ENCODE peak calls at places on chromosome 20, in seven cellular contexts. P is right lobe of liver, A is neural progenitor cell, W is small intestine, I is tibial artery, H is aorta, R is stomach. E is an unnamed sample. For H3K4me1 and H3K36me3, the result is how much of the 10 kb centered on the place peaks cover.

GRCh38 chr20:42483694-42484303 is 705.9 kb downstream of the PTPRT start:
- DNase-seq in W (peak), P (no peak), R (no peak), I (no peak), A (peak), H (no peak), E (no peak)

GRCh38 chr20:7629880-7630279 is 310.4 kb downstream of the HAO1 start:
- DNase-seq in R (no peak), W (no peak), I (no peak), A (no peak), H (no peak), P (no peak), E (no peak)

GRCh38 chr20:10034717-10035571 is at the start of gene ANKEF1:
- DNase-seq in P (peak), H (peak), W (peak), I (peak), A (peak), R (peak), E (peak)

GRCh38 chr20:2451939-2452732 is 18.5 kb downstream of the SNRPB start:
- DNase-seq in A (peak), W (peak), H (peak), P (peak), I (peak), R (peak), E (peak)

GRCh38 chr20:58277578-58278344 is 31.8 kb upstream of the RAB22A start:
- DNase-seq in W (no peak), A (no peak), H (no peak), P (no peak), I (no peak), R (no peak), E (no peak)

GRCh38 chr20:33689973-33690372 is 3.8 kb upstream of the E2F1 start:
- DNase-seq in A (no peak), H (no peak), I (no peak), R (no peak), W (no peak), P (no peak), E (no peak)

GRCh38 chr20:61499859-61500258 is 247.8 kb downstream of the CDH4 start:
- DNase-seq in I (no peak), P (no peak), A (no peak), R (no peak), H (no peak), W (no peak), E (no peak)

GRCh38 chr20:15333170-15333569 is 995.8 kb upstream of the FLRT3 start:
- DNase-seq in H (no peak), W (no peak), A (no peak), I (no peak), P (no peak), R (no peak), E (no peak)

GRCh38 chr20:39823239-39823638 is 861.1 kb downstream of the DHX35 start:
- DNase-seq in R (no peak), W (no peak), H (no peak), P (no peak), A (no peak), I (no peak), E (no peak)

GRCh38 chr20:2822073-2822472 is 5.9 kb downstream of the TMEM239 start:
- DNase-seq in H (no peak), R (no peak), A (peak), P (no peak), W (peak), I (no peak), E (no peak)

GRCh38 chr20:37852666-37853065 is 50.3 kb upstream of the VSTM2L start:
- DNase-seq in P (no peak), W (no peak), R (no peak), H (no peak), I (no peak), A (no peak), E (no peak)

GRCh38 chr20:51889466-51889865 is 87.1 kb upstream of the SALL4 start:
- DNase-seq in P (no peak), I (no peak), A (peak), R (no peak), W (no peak), H (no peak), E (peak)
- H3K4me3 ChIP-seq in P (no peak), I (no peak), A (peak), R (no peak), W (no peak), H (no peak), E (no peak)

GRCh38 chr20:50230184-50230583 is 39.6 kb downstream of the CEBPB start:
- DNase-seq in P (no peak), W (no peak), R (no peak), I (no peak), H (no peak), A (no peak), E (no peak)

GRCh38 chr20:50229156-50229605 is 38.6 kb downstream of the CEBPB start:
- DNase-seq in W (no peak), R (peak), A (no peak), H (no peak), P (no peak), I (no peak), E (no peak)

GRCh38 chr20:50224553-50225255 is 34.1 kb downstream of the CEBPB start:
- DNase-seq in I (peak), R (peak), A (no peak), H (peak), P (no peak), W (no peak), E (peak)

GRCh38 chr20:50226093-50226974 is 35.7 kb downstream of the CEBPB start:
- DNase-seq in I (peak), A (no peak), H (peak), W (no peak), R (no peak), P (peak), E (no peak)

GRCh38 chr20:50227506-50227905 is 36.9 kb downstream of the CEBPB start:
- DNase-seq in P (no peak), W (no peak), H (no peak), R (no peak), A (no peak), I (no peak), E (no peak)
- H3K4me1 ChIP-seq in P (under half), W (under half), H (under half), R (under half), A (under half), I (under half), E (under half)

DNA sequence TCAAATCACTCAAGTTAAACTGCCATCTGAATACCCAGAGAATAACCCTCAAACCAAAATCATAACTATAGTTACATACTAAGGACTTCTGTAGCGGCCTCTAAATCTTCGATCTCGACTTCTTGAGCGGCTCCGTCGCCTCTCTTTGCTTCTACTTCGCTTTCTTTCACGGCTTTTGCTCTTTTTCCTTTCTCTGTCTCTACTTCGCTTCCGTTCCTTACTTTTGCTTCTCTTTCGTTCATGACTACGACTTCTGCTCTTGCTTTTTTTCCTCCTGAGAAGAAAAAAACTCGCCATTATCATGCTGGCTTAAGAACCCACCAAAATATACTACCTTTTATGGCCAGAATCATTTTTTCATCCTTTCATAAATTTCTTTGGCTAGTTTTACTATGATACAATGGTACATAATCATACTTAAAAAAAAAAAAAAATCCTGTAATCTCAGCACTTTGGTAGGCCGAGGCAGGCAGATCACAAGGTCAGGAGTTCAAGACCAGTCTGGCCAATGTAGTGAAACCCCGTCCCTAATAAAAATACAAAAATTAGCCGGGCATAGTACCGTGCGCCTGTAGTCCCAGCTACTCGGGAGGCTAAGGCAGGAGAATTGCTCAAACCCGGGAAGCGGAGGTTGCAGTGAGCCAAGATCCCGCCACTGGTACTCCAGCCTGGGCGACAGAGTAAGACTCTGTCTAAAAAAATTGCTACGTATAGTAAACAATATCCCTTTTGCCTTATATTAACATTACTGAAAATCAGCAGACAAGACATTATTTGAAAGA is 10.0 kb downstream of the RBM39 start:
- DNase-seq in R (no peak), A (no peak), W (no peak), H (no peak), I (no peak), P (no peak), E (no peak)
- H3K36me3 ChIP-seq in R (half or more), A (half or more), W (under half), H (under half), I (half or more), P (half or more), E (half or more)

GRCh38 chr20:44584103-44584690 is 1.8 kb downstream of the PKIG start:
- DNase-seq in A (no peak), H (no peak), W (no peak), R (no peak), P (no peak), I (no peak), E (no peak)

GRCh38 chr20:44589522-44589921 is 7.1 kb downstream of the PKIG start:
- DNase-seq in A (no peak), H (no peak), P (no peak), R (no peak), W (no peak), I (no peak), E (no peak)

GRCh38 chr20:44585042-44585968 is 2.9 kb downstream of the PKIG start:
- DNase-seq in I (no peak), A (no peak), P (no peak), H (no peak), W (no peak), R (no peak), E (no peak)

GRCh38 chr20:44586986-44587980 is 4.9 kb downstream of the PKIG start:
- DNase-seq in W (no peak), I (no peak), R (no peak), H (no peak), P (no peak), A (no peak), E (no peak)

GRCh38 chr20:44586289-44586911 is 4.0 kb downstream of the PKIG start:
- DNase-seq in W (no peak), A (no peak), I (no peak), P (no peak), H (no peak), R (no peak), E (no peak)
- H3K4me3 ChIP-seq in W (no peak), A (no peak), I (no peak), P (no peak), H (peak), R (peak), E (no peak)

GRCh38 chr20:50270569-50270968 is 79.9 kb downstream of the CEBPB start:
- DNase-seq in R (no peak), I (no peak), H (peak), A (no peak), W (no peak), P (peak), E (no peak)
- H3K4me1 ChIP-seq in R (under half), I (under half), H (under half), A (under half), W (under half), P (under half), E (under half)

GRCh38 chr20:19956976-19957375 is 60.2 kb upstream of the NAA20 start:
- DNase-seq in R (no peak), I (no peak), H (no peak), A (no peak), P (no peak), W (no peak), E (no peak)

GRCh38 chr20:19958923-19959322 is 58.2 kb upstream of the NAA20 start:
- DNase-seq in I (no peak), P (no peak), H (no peak), A (no peak), R (no peak), W (no peak), E (peak)

GRCh38 chr20:19961298-19961697 is 55.9 kb upstream of the NAA20 start:
- DNase-seq in W (no peak), R (no peak), A (no peak), P (no peak), H (no peak), I (no peak), E (peak)

GRCh38 chr20:19960745-19961144 is 56.4 kb upstream of the NAA20 start:
- DNase-seq in A (no peak), R (no peak), I (no peak), W (no peak), P (no peak), H (no peak), E (no peak)

DNA sequence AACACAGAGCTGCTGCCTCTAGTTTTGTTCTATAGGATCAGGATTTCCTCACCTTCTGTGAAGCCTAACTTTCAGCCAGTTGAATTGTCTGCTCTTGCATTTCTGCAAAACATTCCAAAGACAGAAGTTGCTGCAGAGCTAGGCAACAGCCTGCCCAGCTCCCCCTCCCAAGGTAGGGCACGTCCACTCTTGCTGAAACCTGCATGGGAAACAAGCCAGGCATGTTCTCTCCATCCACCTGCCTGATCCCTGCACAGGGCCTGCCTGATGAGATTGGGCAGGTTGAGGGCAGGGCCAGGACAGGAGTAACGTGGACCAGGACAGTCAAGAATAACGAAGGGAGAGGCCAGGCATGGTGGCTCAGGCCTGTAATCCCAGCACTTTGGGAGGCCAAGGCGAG is 58.9 kb upstream of the NAA20 start:
- DNase-seq in A (no peak), R (no peak), H (no peak), W (no peak), I (no peak), P (no peak), E (no peak)
- H3K36me3 ChIP-seq in A (under half), R (half or more), H (under half), W (under half), I (under half), P (under half), E (under half)

DNA sequence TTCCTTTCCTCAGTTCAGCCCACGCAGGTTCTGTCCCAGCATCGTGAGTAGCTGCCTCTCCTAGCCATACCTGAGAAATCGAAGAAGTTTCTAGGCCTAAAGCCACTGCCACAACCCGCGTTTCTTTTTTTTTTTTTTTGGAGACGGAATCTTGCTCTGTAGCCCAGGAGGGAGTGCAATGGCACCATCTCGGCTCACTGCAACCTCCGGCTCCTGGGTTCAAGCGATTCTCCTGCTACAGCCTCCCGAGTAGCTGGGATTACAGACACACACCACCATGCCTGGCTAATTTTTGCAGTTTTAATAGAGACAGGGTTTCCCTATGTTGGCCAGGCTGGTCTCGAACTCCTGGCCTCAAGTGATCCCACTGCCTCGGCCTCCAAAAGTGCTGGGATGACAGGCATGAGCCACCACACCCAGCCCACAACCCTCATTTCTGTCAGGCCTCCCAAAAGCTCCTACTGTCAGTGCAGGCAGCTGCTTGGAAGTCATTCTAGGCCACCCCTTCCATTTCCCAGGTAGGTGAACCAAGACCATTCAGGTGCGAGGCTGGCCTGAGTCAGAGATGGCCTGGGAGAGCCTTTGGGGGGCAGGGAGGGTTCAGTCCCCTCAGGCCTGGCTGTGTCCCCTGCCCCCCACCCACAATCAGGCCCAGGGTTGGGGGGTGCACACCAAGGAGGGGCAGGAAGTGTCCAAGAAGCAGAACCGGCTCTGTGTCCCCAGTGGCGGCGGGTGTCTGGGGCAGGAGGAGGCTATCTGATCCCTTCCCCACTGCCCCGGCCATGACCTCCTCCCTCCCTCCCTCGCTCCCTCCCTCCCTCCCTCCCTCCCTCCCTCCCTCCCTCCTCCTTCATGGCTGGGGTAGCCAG is 47.2 kb downstream of the NOL4L start:
- DNase-seq in H (peak), I (no peak), W (no peak), R (no peak), P (no peak), A (no peak), E (no peak)
- H3K4me3 ChIP-seq in H (no peak), I (no peak), W (peak), R (peak), P (no peak), A (no peak), E (no peak)

GRCh38 chr20:31694842-31695593 is 27.6 kb downstream of the BCL2L1 start:
- DNase-seq in H (no peak), A (no peak), P (no peak), I (no peak), R (no peak), W (no peak), E (no peak)

GRCh38 chr20:31698243-31698802 is 24.3 kb downstream of the BCL2L1 start:
- DNase-seq in W (no peak), P (no peak), I (no peak), R (no peak), H (no peak), A (no peak), E (no peak)

GRCh38 chr20:31693402-31693801 is 29.3 kb downstream of the BCL2L1 start:
- DNase-seq in H (no peak), I (no peak), W (no peak), A (no peak), R (no peak), P (no peak), E (no peak)

GRCh38 chr20:31693987-31694661 is 28.5 kb downstream of the BCL2L1 start:
- DNase-seq in P (no peak), R (no peak), A (peak), W (no peak), I (no peak), H (no peak), E (no peak)

DNA sequence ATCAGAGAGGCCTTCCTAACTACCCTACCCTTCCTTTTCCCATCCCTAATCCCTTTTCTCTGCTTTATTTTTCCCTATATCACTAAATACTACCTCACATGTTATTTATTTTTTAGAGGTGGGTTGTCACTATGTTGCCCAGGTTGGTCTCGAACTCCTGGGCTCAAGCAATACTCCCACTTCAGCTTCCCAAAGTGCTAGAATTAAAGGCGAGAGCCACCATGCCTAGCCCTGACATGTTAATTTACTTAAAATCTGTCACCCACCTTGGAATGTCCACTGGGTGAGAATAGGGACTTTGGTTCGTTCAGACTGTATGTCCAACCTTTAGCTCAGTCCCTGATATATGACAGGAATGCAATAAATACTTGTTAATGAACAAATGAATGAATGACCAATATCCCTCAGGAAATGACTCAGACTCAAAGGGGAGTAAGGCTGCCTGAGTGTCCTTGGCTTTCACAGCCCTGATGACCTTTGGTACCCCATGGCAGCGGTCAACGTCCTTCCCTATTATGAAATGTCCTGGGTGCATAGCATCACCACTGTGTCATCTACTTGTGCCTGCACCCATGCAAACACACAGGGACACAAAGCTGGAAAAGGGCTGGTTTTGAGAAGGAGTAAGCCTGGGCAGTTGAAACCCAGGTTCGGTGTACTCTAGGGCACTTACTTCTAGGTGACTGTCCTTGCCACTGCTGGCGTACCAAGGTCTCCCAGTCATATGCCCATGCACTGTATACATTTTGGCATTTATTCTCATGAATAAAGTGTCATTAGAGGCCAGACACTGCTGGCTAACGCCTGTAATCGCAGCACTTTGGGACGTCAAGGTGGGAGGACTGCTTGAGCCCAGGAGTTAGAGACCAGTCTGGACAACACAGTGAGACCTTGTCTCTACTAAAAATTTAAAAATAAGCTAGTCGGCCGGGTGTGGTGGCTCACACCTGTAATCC is 26.5 kb downstream of the BCL2L1 start:
- DNase-seq in P (peak), H (no peak), W (peak), A (no peak), I (peak), R (no peak), E (no peak)
- H3K4me1 ChIP-seq in P (half or more), H (under half), W (under half), A (under half), I (half or more), R (half or more), E (under half)